ENCODE peak calls at places on chromosomes 3 and 15, in four cellular contexts. V is amniotic stem cell, W is HuH-7, Z is activated gamma-delta T cell treated with Interleukin-2 at 50 U/mL for 16 hours. I is an unnamed sample.

GRCh38 chr3:171974986-171975837 is 64.2 kb upstream of the FNDC3B start:
- DNase-seq in V (no peak), Z (no peak), W (no peak), I (no peak)

GRCh38 chr3:99640214-99640851 is 1.9 kb downstream of the COL8A1 start:
- DNase-seq in W (no peak), Z (no peak), V (no peak), I (no peak)

GRCh38 chr15:70160803-70161565 is 63.3 kb upstream of the TLE3 start:
- DNase-seq in V (no peak), W (no peak), Z (no peak), I (no peak)

GRCh38 chr3:140167600-140168281 is 232.8 kb downstream of the CLSTN2 start:
- DNase-seq in W (no peak), V (no peak), Z (no peak), I (no peak)

GRCh38 chr3:8301977-8302589 is 199.5 kb upstream of the LMCD1 start:
- DNase-seq in V (peak), Z (no peak), W (peak), I (peak)

GRCh38 chr3:12782172-12782815 is 14.2 kb upstream of the CAND2 start:
- DNase-seq in Z (no peak), W (no peak), V (no peak), I (no peak)

GRCh38 chr3:42830437-42831320 is 21.4 kb downstream of the ACKR2 start:
- DNase-seq in W (no peak), V (no peak), Z (no peak), I (no peak)

GRCh38 chr15:42171122-42171521 is 14.7 kb upstream of the PLA2G4F start:
- DNase-seq in V (no peak), W (no peak), Z (no peak), I (no peak)

GRCh38 chr3:161150001-161150525 is 44.9 kb upstream of the B3GALNT1 start:
- DNase-seq in Z (no peak), W (no peak), V (no peak), I (no peak)

GRCh38 chr3:15535757-15536156 is 14.3 kb upstream of the COLQ start:
- DNase-seq in W (no peak), Z (peak), V (no peak), I (no peak)

GRCh38 chr15:88400069-88400468 is 67.1 kb downstream of the MRPL46 start:
- DNase-seq in W (no peak), Z (no peak), V (no peak), I (no peak)

GRCh38 chr3:122295286-122295685 is 29.8 kb upstream of the CSTA start:
- DNase-seq in V (no peak), W (no peak), Z (no peak), I (no peak)

GRCh38 chr15:73952913-73953750 is 26.9 kb downstream of the LOXL1 start:
- DNase-seq in V (no peak), Z (no peak), W (no peak), I (no peak)

GRCh38 chr3:121243208-121243607 is 302.6 kb downstream of the POLQ start:
- DNase-seq in W (no peak), V (no peak), Z (no peak), I (no peak)

GRCh38 chr3:39271363-39271762 is 8.5 kb downstream of the CX3CR1 start:
- DNase-seq in W (no peak), Z (no peak), V (no peak), I (no peak)

GRCh38 chr3:98022978-98023820 is 11.9 kb downstream of the GABRR3 start:
- DNase-seq in Z (peak), W (peak), V (peak), I (peak)

GRCh38 chr3:106399208-106399607 is 530.4 kb upstream of the CBLB start:
- DNase-seq in W (no peak), V (no peak), Z (no peak), I (peak)

GRCh38 chr3:35864871-35865270 is 225.5 kb downstream of the ARPP21 start:
- DNase-seq in Z (no peak), W (no peak), V (no peak), I (no peak)

GRCh38 chr3:120560304-120561250 is 35.6 kb upstream of the NDUFB4 start:
- DNase-seq in W (no peak), Z (no peak), V (no peak), I (no peak)

GRCh38 chr3:1082024-1082633 is 10.7 kb upstream of the CNTN6 start:
- DNase-seq in V (no peak), W (peak), Z (no peak), I (peak)

GRCh38 chr15:62676891-62677290 is 365.7 kb upstream of the TPM1 start:
- DNase-seq in V (no peak), W (no peak), Z (no peak), I (no peak)

GRCh38 chr3:117146571-117146970 is 437.0 kb downstream of the TUSC7 start:
- DNase-seq in Z (no peak), W (no peak), V (no peak), I (no peak)

GRCh38 chr3:98730338-98730737 is 32.8 kb upstream of the ST3GAL6 start:
- DNase-seq in V (no peak), W (no peak), Z (no peak), I (no peak)

GRCh38 chr3:90044417-90044816 is 937.0 kb downstream of the EPHA3 start:
- DNase-seq in W (no peak), Z (no peak), V (no peak), I (no peak)

GRCh38 chr3:186406669-186407635 is 44.9 kb upstream of the DGKG start:
- DNase-seq in V (no peak), Z (no peak), W (no peak), I (no peak)

GRCh38 chr3:11626084-11626463 is 17.6 kb downstream of the VGLL4 start:
- DNase-seq in V (no peak), Z (no peak), W (no peak), I (no peak)

GRCh38 chr3:106457278-106458210 is 588.7 kb upstream of the CBLB start:
- DNase-seq in V (no peak), W (no peak), Z (no peak), I (no peak)

GRCh38 chr15:72229076-72229946 is 1.7 kb downstream of the PKM start:
- DNase-seq in W (no peak), V (no peak), Z (peak), I (peak)

GRCh38 chr3:118760611-118761606 is 273.7 kb downstream of the IGSF11 start:
- DNase-seq in V (no peak), W (no peak), Z (no peak), I (peak)

GRCh38 chr3:138081371-138082084 is 33.9 kb downstream of the DZIP1L start:
- DNase-seq in V (no peak), Z (no peak), W (no peak), I (no peak)

GRCh38 chr3:178690571-178690970 is 154.3 kb downstream of the KCNMB2 start:
- DNase-seq in Z (no peak), V (no peak), W (no peak), I (no peak)

GRCh38 chr15:72916939-72917338 is 133.4 kb upstream of the ADPGK start:
- DNase-seq in V (no peak), W (no peak), Z (no peak), I (no peak)